ENCODE peak calls at places on chromosomes 2 and 18, in eight cellular contexts. R is lower lobe of right lung, B is A549, V is spleen, L is tibial artery, I is fibroblast of mammary gland, O is astrocyte of the spinal cord, Q is sigmoid colon. U is an unnamed sample.

GRCh38 chr2:15265889-15266288 is 295.2 kb downstream of the NBAS start:
- DNase-seq in L (no peak), Q (no peak), O (no peak), B (no peak), R (no peak), I (no peak), V (no peak), U (no peak)

GRCh38 chr2:218895326-218895725 is 14.7 kb downstream of the WNT10A start:
- DNase-seq in V (no peak), R (no peak), O (no peak), B (no peak), I (no peak), Q (no peak), L (no peak), U (no peak)

GRCh38 chr18:58117685-58118403 is 73.8 kb downstream of the NEDD4L start:
- DNase-seq in I (peak), Q (no peak), L (no peak), V (no peak), B (peak), R (peak), O (peak), U (peak)

GRCh38 chr18:46939337-46939963 is 22.0 kb downstream of the KATNAL2 start:
- DNase-seq in Q (no peak), V (no peak), O (peak), R (no peak), I (peak), B (no peak), L (no peak), U (no peak)

GRCh38 chr2:240095556-240096523 is 40.3 kb downstream of the COPS9 start:
- DNase-seq in I (no peak), Q (no peak), L (no peak), B (no peak), V (no peak), O (no peak), R (no peak), U (no peak)

GRCh38 chr2:80167284-80167808 is 137.2 kb downstream of the LRRTM1 start:
- DNase-seq in R (no peak), B (no peak), Q (no peak), V (no peak), I (no peak), O (no peak), L (no peak), U (no peak)

GRCh38 chr2:18719978-18720775 is 130.8 kb upstream of the NT5C1B start:
- DNase-seq in I (peak), B (peak), L (peak), Q (no peak), V (no peak), R (no peak), O (peak), U (no peak)

GRCh38 chr2:216991563-216991962 is 131.7 kb upstream of the TNP1 start:
- DNase-seq in Q (peak), V (no peak), L (peak), B (no peak), R (no peak), I (peak), O (peak), U (peak)

GRCh38 chr2:148553332-148553887 is 91.1 kb upstream of the EPC2 start:
- DNase-seq in R (no peak), L (no peak), Q (no peak), V (no peak), I (no peak), O (no peak), B (no peak), U (no peak)

GRCh38 chr2:20164061-20164733 is 60.7 kb downstream of the SDC1 start:
- DNase-seq in R (no peak), V (no peak), Q (no peak), B (peak), L (no peak), I (no peak), O (peak), U (no peak)

GRCh38 chr2:3603536-3604206 is 8.8 kb downstream of the COLEC11 start:
- DNase-seq in L (no peak), V (peak), O (no peak), I (no peak), Q (peak), B (no peak), R (no peak), U (no peak)

GRCh38 chr2:160224060-160224459 is 24.0 kb upstream of the ITGB6 start:
- DNase-seq in L (no peak), B (peak), Q (no peak), O (peak), I (peak), R (no peak), V (no peak), U (no peak)

GRCh38 chr2:7508220-7508943 is 591.2 kb downstream of the RNF144A start:
- DNase-seq in I (peak), R (no peak), O (no peak), B (no peak), V (no peak), Q (no peak), L (no peak), U (no peak)

GRCh38 chr2:3242747-3243369 is 134.8 kb downstream of the EIPR1 start:
- DNase-seq in O (no peak), B (no peak), L (no peak), I (peak), V (no peak), Q (no peak), R (no peak), U (no peak)

GRCh38 chr2:177201919-177202346 is 10.7 kb upstream of the HNRNPA3 start:
- DNase-seq in V (no peak), L (no peak), I (no peak), Q (no peak), B (no peak), R (no peak), O (no peak), U (no peak)

GRCh38 chr2:101111262-101111838 is 39.8 kb downstream of the TBC1D8 start:
- DNase-seq in O (no peak), R (no peak), B (no peak), L (no peak), V (no peak), Q (no peak), I (no peak), U (no peak)

GRCh38 chr2:207770602-207771404 is 1.1 kb upstream of the FZD5 start:
- DNase-seq in I (no peak), V (peak), R (peak), B (no peak), Q (no peak), O (no peak), L (peak), U (peak)

GRCh38 chr18:7740815-7741214 is 173.7 kb downstream of the PTPRM start:
- DNase-seq in O (peak), V (no peak), R (no peak), L (no peak), Q (no peak), I (no peak), B (no peak), U (no peak)

GRCh38 chr2:46601328-46601963 is 122.1 kb downstream of the TMEM247 start:
- DNase-seq in B (no peak), R (no peak), I (peak), O (peak), L (no peak), V (no peak), Q (no peak), U (no peak)

GRCh38 chr2:67649331-67650071 is 252.4 kb downstream of the ETAA1 start:
- DNase-seq in B (no peak), R (no peak), O (peak), I (peak), L (peak), V (no peak), Q (peak), U (peak)

GRCh38 chr18:77062518-77063003 is 70.0 kb downstream of the MBP start:
- DNase-seq in L (no peak), Q (no peak), O (peak), R (no peak), V (no peak), I (peak), B (no peak), U (no peak)

GRCh38 chr18:55504808-55505207 is 83.2 kb downstream of the TCF4 start:
- DNase-seq in V (no peak), I (no peak), L (no peak), R (no peak), O (no peak), B (no peak), Q (no peak), U (no peak)

GRCh38 chr2:26905341-26906198 is 57.6 kb downstream of the DPYSL5 start:
- DNase-seq in O (no peak), V (no peak), R (no peak), B (no peak), Q (no peak), I (no peak), L (no peak), U (no peak)

GRCh38 chr2:85083092-85083491 is 50.1 kb upstream of the TCF7L1 start:
- DNase-seq in R (no peak), B (no peak), L (no peak), Q (no peak), I (no peak), V (no peak), O (no peak), U (no peak)

GRCh38 chr18:49725809-49726514 is 87.4 kb downstream of the ACAA2 start:
- DNase-seq in L (peak), R (no peak), I (peak), V (no peak), B (peak), O (peak), Q (peak), U (peak)

GRCh38 chr18:23573948-23574431 is 12.3 kb downstream of the NPC1 start:
- DNase-seq in B (no peak), R (peak), V (no peak), I (peak), Q (no peak), O (peak), L (no peak), U (peak)

GRCh38 chr2:85390941-85391669 is 19.1 kb downstream of the CAPG start:
- DNase-seq in L (no peak), B (peak), Q (peak), V (peak), I (peak), R (peak), O (peak), U (peak)

GRCh38 chr2:144426981-144427479 is 92.9 kb downstream of the ZEB2 start:
- DNase-seq in I (peak), V (no peak), R (no peak), L (no peak), Q (no peak), B (no peak), O (peak), U (no peak)

GRCh38 chr2:13652531-13653313 is 936.0 kb downstream of the TRIB2 start:
- DNase-seq in B (no peak), I (peak), V (no peak), Q (no peak), R (no peak), O (peak), L (no peak), U (no peak)

GRCh38 chr2:8342407-8342806 is 339.4 kb upstream of the ID2 start:
- DNase-seq in R (no peak), Q (no peak), I (no peak), O (no peak), L (no peak), V (no peak), B (no peak), U (no peak)

GRCh38 chr18:5414546-5414945 is 119.0 kb upstream of the ZBTB14 start:
- DNase-seq in B (no peak), L (no peak), V (no peak), O (no peak), I (no peak), Q (no peak), R (no peak), U (no peak)

GRCh38 chr2:205188516-205189138 is 493.7 kb upstream of the NRP2 start:
- DNase-seq in R (no peak), Q (peak), L (peak), B (no peak), O (peak), V (no peak), I (peak), U (peak)

GRCh38 chr2:239252433-239253200 is 148.2 kb downstream of the HDAC4 start:
- DNase-seq in Q (peak), I (no peak), B (no peak), L (no peak), O (no peak), R (peak), V (peak), U (no peak)

GRCh38 chr18:199768-200167 is 41.4 kb downstream of the USP14 start:
- DNase-seq in O (no peak), I (no peak), V (no peak), Q (no peak), L (no peak), B (no peak), R (no peak), U (no peak)

GRCh38 chr18:31634331-31634713 is 42.6 kb downstream of the TTR start:
- DNase-seq in O (no peak), B (no peak), I (no peak), Q (no peak), R (no peak), L (no peak), V (no peak), U (no peak)

GRCh38 chr2:226087505-226088365 is 688.2 kb downstream of the NYAP2 start:
- DNase-seq in B (no peak), Q (no peak), V (no peak), L (no peak), I (no peak), O (no peak), R (no peak), U (no peak)

GRCh38 chr2:2699117-2699497 is 368.0 kb upstream of the MYT1L start:
- DNase-seq in B (no peak), R (no peak), Q (no peak), V (no peak), O (no peak), I (no peak), L (no peak), U (no peak)

GRCh38 chr2:72128059-72128842 is 19.4 kb downstream of the CYP26B1 start:
- DNase-seq in O (no peak), I (no peak), Q (peak), L (no peak), V (peak), R (no peak), B (no peak), U (no peak)

GRCh38 chr18:73235921-73236320 is 368.1 kb upstream of the NETO1 start:
- DNase-seq in I (peak), O (no peak), V (no peak), B (no peak), L (no peak), R (no peak), Q (no peak), U (no peak)

GRCh38 chr2:231062776-231063175 is 6.1 kb downstream of the PSMD1 start:
- DNase-seq in I (no peak), Q (no peak), V (no peak), B (no peak), O (no peak), R (no peak), L (no peak), U (no peak)

GRCh38 chr2:231056453-231057416 is at the start of gene PSMD1:
- DNase-seq in V (peak), L (peak), B (peak), O (peak), R (peak), I (peak), Q (peak), U (peak)

GRCh38 chr2:231057590-231057989 is 923 bp downstream of the PSMD1 start:
- DNase-seq in L (no peak), R (no peak), Q (no peak), O (peak), I (peak), B (no peak), V (no peak), U (no peak)

GRCh38 chr2:231059756-231060155 is 3.1 kb downstream of the PSMD1 start:
- DNase-seq in R (no peak), L (no peak), V (no peak), I (peak), O (peak), B (no peak), Q (no peak), U (no peak)

DNA sequence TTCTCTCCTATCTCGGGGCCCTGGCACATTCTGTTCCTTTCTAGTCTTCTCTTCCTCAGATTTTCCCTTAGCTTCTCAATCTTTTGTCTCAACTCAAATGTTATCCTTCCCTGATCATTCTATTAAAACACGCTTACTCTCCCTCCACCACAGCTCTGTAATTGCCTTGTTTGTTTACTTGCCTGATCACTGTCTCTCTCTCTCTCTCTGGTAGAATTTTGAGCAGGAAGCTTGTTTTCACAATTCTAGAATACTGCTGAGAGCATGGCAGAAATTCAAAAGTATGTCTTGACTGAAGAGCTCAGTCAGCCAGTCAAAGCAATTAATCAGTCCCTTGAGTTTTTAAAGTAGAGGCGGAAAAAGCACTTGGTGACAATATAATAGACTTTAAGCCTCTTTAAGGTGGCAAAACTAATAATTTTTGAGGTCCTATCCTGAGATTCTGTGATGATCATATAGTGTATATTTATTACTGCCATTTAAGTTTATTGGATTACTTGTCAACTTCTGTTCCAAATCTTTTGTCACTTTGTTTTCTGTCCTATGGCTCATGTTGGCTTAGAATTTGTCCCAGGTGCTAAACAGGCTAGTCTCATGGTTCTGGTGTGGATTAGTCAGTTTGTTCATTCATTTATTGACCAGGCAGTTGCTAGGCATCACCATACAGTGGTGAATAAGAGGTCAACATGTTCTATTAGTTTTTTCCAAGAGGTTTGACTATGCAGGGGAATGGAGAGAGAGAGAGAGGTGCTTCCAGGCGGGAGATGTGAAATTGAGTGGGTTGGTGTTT is 2.3 kb downstream of the PSMD1 start:
- DNase-seq in Q (no peak), R (no peak), I (peak), V (no peak), L (no peak), O (peak), B (no peak), U (no peak)
- H3K4me3 ChIP-seq in Q (no peak), R (no peak), I (no peak), V (no peak), L (peak), O (no peak), B (peak), U (no peak)

GRCh38 chr2:53040536-53041229 is 726.9 kb upstream of the CHAC2 start:
- DNase-seq in I (no peak), V (no peak), L (no peak), B (no peak), R (no peak), Q (no peak), O (no peak), U (no peak)
- TF ChIP-seq CTCF in I (peak), V (no peak), L (no peak), B (no peak), R (no peak), Q (no peak), O (no peak), U (no peak)

GRCh38 chr2:203812294-203813221 is 55.0 kb upstream of the CTLA4 start:
- DNase-seq in L (no peak), I (no peak), Q (no peak), B (no peak), O (no peak), V (no peak), R (no peak), U (no peak)

GRCh38 chr2:203817147-203817546 is 50.4 kb upstream of the CTLA4 start:
- DNase-seq in B (no peak), O (no peak), L (no peak), R (no peak), Q (no peak), I (no peak), V (no peak), U (no peak)

GRCh38 chr2:203815541-203815898 is 52.1 kb upstream of the CTLA4 start:
- DNase-seq in O (no peak), I (no peak), B (no peak), V (no peak), R (no peak), L (no peak), Q (no peak), U (no peak)

GRCh38 chr2:203813684-203814083 is 53.9 kb upstream of the CTLA4 start:
- DNase-seq in L (no peak), B (no peak), I (no peak), O (no peak), R (no peak), Q (no peak), V (no peak), U (no peak)

GRCh38 chr2:203814661-203815540 is 52.7 kb upstream of the CTLA4 start:
- DNase-seq in B (peak), I (peak), V (peak), Q (peak), R (peak), O (peak), L (peak), U (peak)
- H3K4me3 ChIP-seq in B (no peak), I (no peak), V (no peak), Q (no peak), R (no peak), O (no peak), L (no peak), U (no peak)

GRCh38 chr2:215615067-215615828 is 179.4 kb upstream of the FN1 start:
- DNase-seq in V (peak), I (no peak), L (no peak), O (no peak), Q (no peak), B (no peak), R (no peak), U (no peak)

GRCh38 chr2:215613265-215613664 is 177.4 kb upstream of the FN1 start:
- DNase-seq in V (no peak), O (no peak), I (no peak), Q (no peak), B (no peak), R (no peak), L (no peak), U (no peak)

GRCh38 chr2:215615829-215616226 is 180.0 kb upstream of the FN1 start:
- DNase-seq in L (no peak), V (no peak), R (no peak), O (no peak), Q (no peak), B (no peak), I (no peak), U (no peak)

GRCh38 chr2:215612770-215613169 is 176.9 kb upstream of the FN1 start:
- DNase-seq in B (no peak), Q (no peak), R (no peak), I (peak), V (no peak), L (no peak), O (peak), U (no peak)

DNA sequence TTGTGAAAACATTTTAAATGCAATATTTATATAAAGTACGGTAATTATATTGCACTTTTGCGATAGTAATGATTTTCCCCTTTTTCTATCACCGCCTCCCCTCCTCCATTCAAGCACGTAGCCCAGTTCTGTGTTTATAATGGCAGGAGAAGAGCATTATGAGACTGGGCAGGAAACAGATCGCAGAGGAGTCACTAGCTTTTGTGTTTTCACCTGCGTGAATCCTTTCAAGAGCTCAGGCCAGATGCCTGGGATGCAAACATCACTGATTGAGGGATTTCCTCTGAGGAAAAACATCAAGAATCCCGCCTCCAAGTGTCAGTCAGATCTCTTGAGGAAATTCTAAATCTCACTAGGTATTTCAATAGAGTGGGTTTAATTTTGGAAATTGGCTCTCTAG is 178.4 kb upstream of the FN1 start:
- DNase-seq in Q (no peak), R (no peak), O (no peak), L (no peak), V (no peak), B (no peak), I (no peak), U (no peak)
- TF ChIP-seq CTCF in Q (no peak), R (no peak), O (no peak), L (no peak), V (no peak), B (no peak), I (no peak), U (no peak)